ENCODE peak calls at places on chromosomes 6 and 20, in nine cellular contexts. K, E, T, N, C, J, O, I and P are unnamed samples.

GRCh38 chr6:123640567-123641187 is 3.9 kb upstream of the TRDN start:
- ATAC-seq in K (no peak), E (no peak), T (no peak), N (no peak), C (no peak), J (no peak), O (no peak), I (no peak), P (no peak)

GRCh38 chr20:10513931-10514575 is 78.9 kb downstream of the SLX4IP start:
- ATAC-seq in K (no peak), E (no peak), T (no peak), N (no peak), C (no peak), J (no peak), O (peak), I (no peak), P (no peak)

GRCh38 chr20:62356948-62357667 is 10.0 kb downstream of the LAMA5 start:
- ATAC-seq in K (no peak), E (no peak), T (no peak), N (no peak), C (peak), J (peak), O (no peak), I (no peak), P (no peak)

GRCh38 chr6:110137924-110138887 is 41.3 kb downstream of the WASF1 start:
- ATAC-seq in K (no peak), E (no peak), T (no peak), N (no peak), C (no peak), J (no peak), O (no peak), I (no peak), P (no peak)

GRCh38 chr6:36033935-36034334 is 6.3 kb downstream of the MAPK14 start:
- ATAC-seq in K (no peak), E (peak), T (peak), N (peak), C (no peak), J (peak), O (peak), I (peak), P (no peak)

GRCh38 chr6:137638926-137639706 is 144.9 kb upstream of the OLIG3 start:
- ATAC-seq in K (no peak), E (peak), T (no peak), N (no peak), C (no peak), J (no peak), O (peak), I (peak), P (peak)

GRCh38 chr20:2084703-2085102 is 16.9 kb upstream of the STK35 start:
- ATAC-seq in K (no peak), E (no peak), T (no peak), N (no peak), C (no peak), J (peak), O (no peak), I (no peak), P (no peak)

GRCh38 chr20:48019496-48019895 is 234.2 kb upstream of the SULF2 start:
- ATAC-seq in K (no peak), E (no peak), T (no peak), N (no peak), C (no peak), J (no peak), O (no peak), I (no peak), P (no peak)

GRCh38 chr6:127483399-127484055 is 24.3 kb upstream of the KIAA0408 start:
- ATAC-seq in K (peak), E (peak), T (no peak), N (peak), C (no peak), J (no peak), O (peak), I (peak), P (no peak)

GRCh38 chr6:89239338-89239737 is 22.2 kb upstream of the GABRR1 start:
- ATAC-seq in K (peak), E (peak), T (no peak), N (peak), C (no peak), J (no peak), O (peak), I (peak), P (no peak)

GRCh38 chr6:168084465-168085160 is 5.6 kb upstream of the FRMD1 start:
- ATAC-seq in K (peak), E (no peak), T (no peak), N (no peak), C (no peak), J (no peak), O (no peak), I (no peak), P (no peak)

GRCh38 chr6:73608761-73609160 is 45.0 kb downstream of the SLC17A5 start:
- ATAC-seq in K (no peak), E (no peak), T (no peak), N (no peak), C (no peak), J (no peak), O (no peak), I (no peak), P (no peak)

GRCh38 chr6:157528931-157529653 is 148.1 kb downstream of the ZDHHC14 start:
- ATAC-seq in K (no peak), E (no peak), T (no peak), N (no peak), C (no peak), J (no peak), O (no peak), I (no peak), P (peak)

GRCh38 chr6:2752477-2753115 is 1.9 kb upstream of the MYLK4 start:
- ATAC-seq in K (no peak), E (no peak), T (no peak), N (no peak), C (no peak), J (no peak), O (no peak), I (no peak), P (no peak)

GRCh38 chr6:38852215-38852614 is 137.1 kb downstream of the DNAH8 start:
- ATAC-seq in K (peak), E (no peak), T (no peak), N (no peak), C (no peak), J (no peak), O (no peak), I (no peak), P (no peak)

GRCh38 chr20:51565298-51565697 is 22.8 kb upstream of the NFATC2 start:
- ATAC-seq in K (no peak), E (no peak), T (no peak), N (no peak), C (no peak), J (no peak), O (no peak), I (no peak), P (no peak)